ENCODE peak calls at places on chromosomes 5 and 9, in ten cellular contexts. E is lower leg skin; H is MM.1S; W is foreskin fibroblast; L is GM23248; Q is mucosa of descending colon; Z is epithelial cell of esophagus; R is CD8-positive, alpha-beta T cell; Y is astrocyte of the spinal cord; M is hepatocyte. O is an unnamed sample.

GRCh38 chr5:66789434-66789833 is 193.2 kb downstream of the MAST4 start:
- DNase-seq in E (no peak), H (no peak), W (no peak), L (no peak), Q (no peak), Z (no peak), R (no peak), Y (no peak), M (no peak), O (peak)

GRCh38 chr5:151739939-151740335 is 18.5 kb downstream of the ATOX1 start:
- DNase-seq in E (no peak), H (no peak), W (peak), L (peak), Q (no peak), Z (peak), R (no peak), Y (peak), M (no peak), O (peak)

GRCh38 chr9:87516222-87516930 is 18.7 kb downstream of the DAPK1 start:
- DNase-seq in E (peak), H (no peak), W (no peak), L (peak), Q (peak), Z (no peak), R (no peak), Y (no peak), M (peak), O (no peak)

GRCh38 chr9:14159440-14160222 is 154.3 kb downstream of the NFIB start:
- DNase-seq in E (no peak), H (no peak), W (peak), L (no peak), Q (no peak), Z (no peak), R (no peak), Y (no peak), M (no peak), O (no peak)

GRCh38 chr5:177133845-177134652 is 476 bp downstream of the NSD1 start:
- DNase-seq in E (no peak), H (peak), W (peak), L (peak), Q (peak), Z (peak), R (peak), Y (peak), M (peak), O (peak)

GRCh38 chr5:17304282-17304681 is 86.9 kb downstream of the BASP1 start:
- DNase-seq in E (no peak), H (no peak), W (peak), L (peak), Q (no peak), Z (no peak), R (no peak), Y (no peak), M (no peak), O (no peak)

GRCh38 chr5:58114324-58114723 is 345.6 kb downstream of the PLK2 start:
- DNase-seq in E (no peak), H (no peak), W (peak), L (peak), Q (no peak), Z (peak), R (no peak), Y (peak), M (no peak), O (no peak)

GRCh38 chr9:109031241-109031640 is 17.9 kb upstream of the CTNNAL1 start:
- DNase-seq in E (no peak), H (no peak), W (peak), L (peak), Q (no peak), Z (peak), R (no peak), Y (no peak), M (no peak), O (no peak)

GRCh38 chr5:88193896-88194295 is 74.7 kb downstream of the TMEM161B start:
- DNase-seq in E (no peak), H (no peak), W (no peak), L (no peak), Q (no peak), Z (no peak), R (no peak), Y (no peak), M (no peak), O (no peak)

DNA sequence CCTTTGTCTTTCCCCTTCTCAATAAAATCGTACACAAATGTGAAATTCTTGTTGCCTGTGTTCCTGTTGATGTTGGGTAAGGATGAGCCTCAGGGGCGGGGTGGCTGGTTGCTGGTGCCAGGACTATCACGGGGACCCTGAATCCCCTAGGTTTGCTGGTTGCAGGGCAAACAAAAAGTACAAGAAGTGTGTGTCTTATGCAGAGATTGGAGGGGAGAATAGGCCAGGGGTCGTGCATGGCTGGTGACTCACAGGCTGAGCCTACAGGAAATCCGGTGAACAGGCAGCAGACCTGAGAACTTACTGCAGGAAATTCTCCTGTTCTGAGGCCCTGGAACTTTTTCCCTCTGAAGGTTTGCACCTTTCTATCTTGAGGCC is 5.5 kb downstream of the ANXA2R start:
- DNase-seq in E (peak), H (no peak), W (peak), L (no peak), Q (no peak), Z (peak), R (no peak), Y (peak), M (no peak), O (no peak)
- H3K4me3 ChIP-seq in E (no peak), H (no peak), W (no peak), L (no peak), Q (no peak), Z (no peak), R (peak), Y (peak), M (no peak), O (no peak)

GRCh38 chr9:107750741-107751521 is 261.4 kb upstream of the KLF4 start:
- DNase-seq in E (peak), H (no peak), W (peak), L (peak), Q (peak), Z (peak), R (no peak), Y (peak), M (peak), O (no peak)

GRCh38 chr9:107744873-107745272 is 255.3 kb upstream of the KLF4 start:
- DNase-seq in E (no peak), H (no peak), W (no peak), L (no peak), Q (no peak), Z (no peak), R (no peak), Y (no peak), M (no peak), O (no peak)

GRCh38 chr9:107751522-107752235 is 262.1 kb upstream of the KLF4 start:
- DNase-seq in E (no peak), H (no peak), W (peak), L (peak), Q (peak), Z (peak), R (no peak), Y (peak), M (peak), O (no peak)

GRCh38 chr9:107755267-107755666 is 265.7 kb upstream of the KLF4 start:
- DNase-seq in E (no peak), H (no peak), W (peak), L (peak), Q (peak), Z (peak), R (no peak), Y (peak), M (peak), O (no peak)

DNA sequence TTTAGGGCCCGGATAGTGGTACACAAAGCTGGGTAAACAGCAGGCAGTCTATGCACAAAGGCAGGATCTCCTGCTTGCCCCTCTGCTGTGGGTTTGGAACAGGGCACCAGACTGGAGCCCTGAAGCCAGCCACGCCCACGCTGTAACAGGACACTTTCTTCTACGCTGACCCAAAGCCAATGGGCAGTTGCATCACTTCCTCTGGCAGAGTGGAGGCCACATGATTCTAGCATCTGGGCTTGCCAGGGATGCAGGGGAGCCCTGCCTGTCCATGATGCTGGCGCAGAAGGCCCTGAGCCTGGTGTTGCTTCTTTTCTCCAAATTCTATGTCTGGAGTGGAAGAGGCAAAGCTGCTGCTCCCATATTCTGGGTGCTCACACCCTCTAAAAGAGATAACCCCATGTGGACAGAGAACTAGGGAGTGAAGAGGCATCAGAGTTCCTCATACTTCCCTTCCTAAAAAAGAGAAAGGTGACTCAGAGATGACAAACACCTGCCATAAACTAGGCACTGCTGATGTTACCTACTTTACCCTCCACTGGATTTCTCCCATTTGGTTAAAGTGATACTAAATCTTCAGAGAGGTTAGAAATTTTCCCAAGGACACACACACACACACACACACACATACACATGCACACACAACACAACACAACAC is 260.3 kb upstream of the KLF4 start:
- DNase-seq in E (peak), H (no peak), W (peak), L (peak), Q (peak), Z (peak), R (no peak), Y (peak), M (peak), O (peak)
- H3K4me3 ChIP-seq in E (no peak), H (no peak), W (no peak), L (no peak), Q (no peak), Z (no peak), R (no peak), Y (no peak), M (no peak), O (no peak)

GRCh38 chr9:37608250-37608649 is 15.9 kb upstream of the TOMM5 start:
- DNase-seq in E (no peak), H (no peak), W (no peak), L (no peak), Q (no peak), Z (no peak), R (no peak), Y (no peak), M (no peak), O (no peak)

GRCh38 chr9:37604296-37604695 is 11.9 kb upstream of the TOMM5 start:
- DNase-seq in E (no peak), H (no peak), W (no peak), L (no peak), Q (no peak), Z (no peak), R (no peak), Y (no peak), M (no peak), O (no peak)

GRCh38 chr9:37602817-37603216 is 10.4 kb upstream of the TOMM5 start:
- DNase-seq in E (no peak), H (no peak), W (no peak), L (peak), Q (peak), Z (peak), R (no peak), Y (no peak), M (peak), O (no peak)
- H3K4me3 ChIP-seq in E (no peak), H (no peak), W (no peak), L (no peak), Q (no peak), Z (no peak), R (no peak), Y (no peak), M (no peak), O (no peak)

GRCh38 chr9:7879551-7880245 is 80.1 kb upstream of the DMAC1 start:
- DNase-seq in E (no peak), H (no peak), W (no peak), L (no peak), Q (no peak), Z (peak), R (no peak), Y (peak), M (no peak), O (peak)
- H3K4me3 ChIP-seq in E (no peak), H (no peak), W (no peak), L (no peak), Q (no peak), Z (no peak), R (no peak), Y (no peak), M (no peak), O (no peak)

DNA sequence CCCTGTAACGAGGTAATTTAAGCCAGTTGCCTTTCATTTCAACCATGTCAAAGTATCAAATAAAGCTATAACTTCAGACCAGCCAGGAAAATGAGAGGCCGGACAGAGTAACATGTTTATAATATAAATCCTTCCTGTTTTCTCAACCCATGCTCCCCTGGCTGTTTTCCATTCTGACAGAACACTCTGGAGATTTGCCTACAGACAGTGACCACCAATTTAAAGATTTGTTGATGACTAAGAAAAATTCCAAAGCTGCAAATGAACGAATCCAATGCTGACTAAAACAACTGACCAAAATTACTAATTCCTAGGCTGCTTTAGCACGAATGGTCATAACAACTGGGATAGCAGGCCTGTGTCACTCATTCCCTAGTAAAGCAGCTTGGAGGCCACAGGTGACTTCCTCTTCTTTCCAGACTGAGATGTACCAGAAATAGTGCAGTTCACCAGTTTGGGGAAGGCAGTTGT is 141.4 kb downstream of the AOPEP start:
- DNase-seq in E (no peak), H (no peak), W (peak), L (peak), Q (peak), Z (peak), R (no peak), Y (peak), M (peak), O (no peak)
- H3K4me3 ChIP-seq in E (no peak), H (no peak), W (no peak), L (peak), Q (no peak), Z (no peak), R (no peak), Y (no peak), M (no peak), O (no peak)

DNA sequence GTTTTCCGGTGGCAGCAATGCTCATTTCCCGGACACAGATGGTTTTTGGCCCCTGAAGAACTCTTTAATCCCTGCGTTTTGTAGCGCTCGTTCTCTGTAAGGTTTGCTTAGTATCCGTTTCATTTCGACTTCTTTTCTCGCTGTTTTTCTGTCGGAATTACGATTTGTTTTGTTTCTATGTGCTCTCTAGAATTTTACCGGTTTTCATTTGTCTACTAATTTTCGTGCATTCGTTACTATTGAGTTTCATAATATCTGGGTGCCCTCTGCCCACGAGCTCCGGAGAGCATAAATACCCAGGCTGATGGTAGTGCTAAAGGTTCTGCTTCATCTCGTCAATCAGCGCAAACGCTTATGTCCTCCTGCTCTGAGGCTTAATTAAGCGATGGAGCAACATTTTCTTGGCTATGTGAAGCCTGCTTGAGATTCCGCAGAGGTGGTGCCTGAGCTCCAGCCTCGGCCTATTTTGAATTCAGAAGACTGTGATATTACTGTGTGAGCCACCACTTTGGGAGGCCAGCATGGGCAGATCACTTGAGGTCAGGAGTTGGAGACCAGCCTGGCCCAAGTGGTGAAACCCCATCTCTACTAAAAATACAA is 44.9 kb downstream of the ANXA2R start:
- DNase-seq in E (no peak), H (no peak), W (peak), L (peak), Q (no peak), Z (no peak), R (no peak), Y (no peak), M (no peak), O (no peak)
- H3K4me3 ChIP-seq in E (no peak), H (peak), W (peak), L (peak), Q (no peak), Z (peak), R (peak), Y (peak), M (no peak), O (no peak)

GRCh38 chr9:123354806-123355508 is 1.0 kb upstream of the CRB2 start:
- DNase-seq in E (no peak), H (no peak), W (no peak), L (peak), Q (no peak), Z (peak), R (no peak), Y (no peak), M (no peak), O (peak)
- H3K4me3 ChIP-seq in E (no peak), H (no peak), W (no peak), L (no peak), Q (no peak), Z (no peak), R (no peak), Y (no peak), M (no peak), O (no peak)

GRCh38 chr9:22064957-22065356 is 55.9 kb upstream of the CDKN2B start:
- DNase-seq in E (no peak), H (no peak), W (no peak), L (no peak), Q (no peak), Z (no peak), R (no peak), Y (no peak), M (no peak), O (no peak)

GRCh38 chr9:22060831-22061383 is 51.8 kb upstream of the CDKN2B start:
- DNase-seq in E (no peak), H (no peak), W (no peak), L (peak), Q (no peak), Z (no peak), R (no peak), Y (no peak), M (no peak), O (no peak)

GRCh38 chr9:22068369-22068768 is 59.3 kb upstream of the CDKN2B start:
- DNase-seq in E (no peak), H (no peak), W (no peak), L (no peak), Q (no peak), Z (no peak), R (no peak), Y (no peak), M (no peak), O (no peak)

GRCh38 chr9:22067196-22067595 is 58.1 kb upstream of the CDKN2B start:
- DNase-seq in E (no peak), H (no peak), W (peak), L (no peak), Q (no peak), Z (no peak), R (no peak), Y (no peak), M (no peak), O (no peak)

GRCh38 chr9:22065431-22065830 is 56.3 kb upstream of the CDKN2B start:
- DNase-seq in E (no peak), H (no peak), W (no peak), L (no peak), Q (no peak), Z (no peak), R (no peak), Y (no peak), M (no peak), O (no peak)
- H3K4me3 ChIP-seq in E (no peak), H (no peak), W (no peak), L (no peak), Q (no peak), Z (no peak), R (no peak), Y (no peak), M (no peak), O (no peak)